ENCODE peak calls at places on chromosomes 4 and X, in seven cellular contexts. E is Peyer's patch, I is activated B cell treated with CpG ODN at 0.5 μM for 24 hours, T is WERI-Rb-1, W is kidney, M is omental fat pad, H is OCI-LY7. Z is an unnamed sample.

GRCh38 chr4:21083413-21083812 is 383.2 kb downstream of the PACRGL start:
- DNase-seq in E (no peak), I (no peak), T (no peak), H (no peak), M (no peak), W (no peak), Z (no peak)

GRCh38 chr4:94757192-94758140 is at the start of gene BMPR1B:
- DNase-seq in E (no peak), I (no peak), T (peak; percentile 69), H (no peak), M (no peak), W (peak; percentile 76), Z (peak; percentile 25)

GRCh38 chr4:182062458-182062857 is 180.7 kb upstream of the TENM3 start:
- DNase-seq in T (no peak), H (no peak), M (no peak), W (no peak), I (no peak), E (no peak), Z (no peak)

GRCh38 chrX:154012336-154012991 is 7.2 kb downstream of the IRAK1 start:
- DNase-seq in T (no peak), E (no peak), W (peak; percentile 71), I (no peak), M (no peak), H (no peak), Z (no peak)

GRCh38 chr4:185912779-185913178 is 100.8 kb upstream of the SORBS2 start:
- DNase-seq in I (no peak), W (no peak), H (no peak), T (no peak), E (no peak), M (no peak), Z (no peak)

GRCh38 chr4:23680616-23681518 is 209.0 kb downstream of the PPARGC1A start:
- DNase-seq in T (no peak), I (no peak), H (no peak), W (no peak), E (no peak), M (no peak), Z (no peak)

GRCh38 chr4:118741456-118741855 is 56.3 kb downstream of the METTL14 start:
- DNase-seq in H (no peak), W (no peak), M (no peak), T (no peak), I (no peak), E (no peak), Z (no peak)

GRCh38 chrX:727738-728621 is 97.4 kb downstream of the SHOX start:
- DNase-seq in H (no peak), M (no peak), W (no peak), T (no peak), I (no peak), E (no peak), Z (no peak)

GRCh38 chr4:97892596-97893266 is 250.5 kb downstream of the STPG2 start:
- DNase-seq in M (no peak), I (no peak), T (no peak), H (no peak), E (no peak), W (no peak), Z (no peak)

GRCh38 chrX:153861733-153862300 is 24.2 kb downstream of the L1CAM start:
- DNase-seq in H (no peak), T (peak; percentile 74), E (no peak), I (no peak), W (no peak), M (no peak), Z (no peak)

GRCh38 chrX:48573690-48574269 is 504 bp upstream of the RBM3 start:
- DNase-seq in E (peak; percentile 53), M (no peak), W (peak; percentile 83), T (no peak), I (no peak), H (no peak), Z (no peak)

GRCh38 chrX:47283015-47283771 is 50.4 kb downstream of the USP11 start:
- DNase-seq in T (no peak), W (peak; percentile 77), I (no peak), H (no peak), M (no peak), E (no peak), Z (peak; percentile 48)

GRCh38 chr4:79445371-79445781 is 37.3 kb upstream of the GK2 start:
- DNase-seq in M (no peak), I (no peak), E (no peak), H (no peak), W (no peak), T (peak; percentile 16), Z (no peak)

GRCh38 chr4:73917081-73917501 is 47.9 kb downstream of the CXCL1 start:
- DNase-seq in T (no peak), E (no peak), M (no peak), H (no peak), W (no peak), I (no peak), Z (no peak)

GRCh38 chr4:6498511-6499240 is 26.3 kb upstream of the PPP2R2C start:
- DNase-seq in I (no peak), E (no peak), T (no peak), H (no peak), M (no peak), W (no peak), Z (no peak)

GRCh38 chr4:138164218-138164617 is 77.9 kb downstream of the SLC7A11 start:
- DNase-seq in T (no peak), I (no peak), W (no peak), M (no peak), H (no peak), E (no peak), Z (no peak)

GRCh38 chr4:98421106-98421505 is 159.9 kb downstream of the RAP1GDS1 start:
- DNase-seq in T (no peak), H (no peak), M (no peak), I (no peak), E (no peak), W (no peak), Z (no peak)

GRCh38 chrX:11470231-11470630 is 177.0 kb downstream of the AMELX start:
- DNase-seq in W (no peak), I (no peak), M (no peak), T (no peak), E (no peak), H (no peak), Z (no peak)

GRCh38 chr4:998096-998691 is 5.0 kb upstream of the SLC26A1 start:
- DNase-seq in M (no peak), T (no peak), H (no peak), I (peak; percentile 18), E (no peak), W (peak; percentile 64), Z (no peak)

GRCh38 chr4:175531405-175532091 is 280.5 kb downstream of the GPM6A start:
- DNase-seq in M (no peak), W (no peak), T (no peak), I (no peak), H (no peak), E (no peak), Z (no peak)

GRCh38 chr4:128358231-128358902 is 70.8 kb upstream of the PGRMC2 start:
- DNase-seq in T (no peak), H (no peak), I (no peak), M (no peak), W (no peak), E (no peak), Z (no peak)

GRCh38 chrX:70455366-70456202 is 10.9 kb downstream of the DLG3 start:
- DNase-seq in W (no peak), T (peak; percentile 20), E (peak; percentile 66), I (no peak), H (no peak), M (no peak), Z (no peak)

GRCh38 chr4:160136021-160136420 is 1033.1 kb downstream of the RAPGEF2 start:
- DNase-seq in M (no peak), I (no peak), W (no peak), T (no peak), H (no peak), E (no peak), Z (no peak)

GRCh38 chr4:108181704-108182103 is 13.0 kb upstream of the LEF1 start:
- DNase-seq in E (no peak), I (no peak), H (peak; percentile 59), W (no peak), T (peak; percentile 22), M (no peak), Z (no peak)
- TF ChIP-seq CTCF in E (no peak), I (no peak), H (peak; percentile 66), W (no peak), T (peak; percentile 44), M (no peak), Z (peak; percentile 47)

DNA sequence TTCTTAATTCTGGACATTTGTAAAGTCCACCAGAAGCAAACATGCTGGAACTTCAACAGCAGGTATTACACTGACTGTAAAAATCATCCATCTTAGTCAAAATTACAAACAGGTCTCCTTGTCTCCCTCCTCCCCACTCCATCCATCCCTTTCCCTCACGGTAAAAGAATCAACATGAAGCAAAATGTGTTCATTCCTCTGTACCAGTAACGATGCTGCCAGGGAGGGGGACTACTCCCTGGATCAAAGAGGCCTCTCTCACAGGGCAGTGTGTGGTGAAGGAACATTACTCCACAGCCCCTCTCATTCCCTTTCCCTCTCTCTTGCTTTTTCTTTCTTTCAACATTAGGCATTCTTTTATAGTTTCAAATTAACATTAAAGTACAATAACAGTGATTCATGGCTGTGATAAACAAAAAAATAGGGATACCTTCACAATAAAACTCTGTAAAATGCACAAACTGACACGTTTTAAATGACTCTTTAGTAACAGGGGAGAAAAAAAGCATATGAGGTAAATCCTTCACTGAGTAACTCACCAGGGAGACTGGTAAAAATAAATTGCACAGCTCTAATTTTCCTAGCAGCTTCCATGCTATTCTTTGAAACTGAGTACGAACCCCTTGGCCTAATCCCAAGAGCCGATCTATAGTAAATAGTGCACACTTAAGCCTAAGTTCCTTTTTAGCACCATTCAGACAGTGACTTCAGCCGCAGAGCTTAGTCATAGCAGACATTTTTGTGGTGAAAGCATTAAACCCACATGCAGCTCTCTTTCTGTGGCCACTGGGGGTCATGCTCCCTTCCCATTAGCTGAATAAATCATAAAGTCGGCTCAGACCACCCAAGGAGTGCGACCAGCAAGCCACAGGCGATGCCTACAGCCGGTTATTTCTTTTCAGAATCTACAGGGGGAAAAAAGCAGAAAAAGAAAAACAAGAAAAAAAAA is 215.6 kb upstream of the GYPA start:
- DNase-seq in E (no peak), I (no peak), H (peak; percentile 7), T (peak; percentile 59), M (no peak), W (no peak), Z (peak; percentile 15)
- TF ChIP-seq CTCF in E (no peak), I (no peak), H (peak; percentile 20), T (peak; percentile 58), M (no peak), W (no peak), Z (no peak)

GRCh38 chr4:101187837-101188236 is 159.5 kb downstream of the PPP3CA start:
- DNase-seq in I (no peak), E (no peak), H (peak; percentile 9), M (no peak), W (no peak), T (no peak), Z (no peak)
- TF ChIP-seq CTCF in I (no peak), E (peak; percentile 48), H (peak; percentile 67), M (no peak), W (no peak), T (no peak), Z (no peak)

DNA sequence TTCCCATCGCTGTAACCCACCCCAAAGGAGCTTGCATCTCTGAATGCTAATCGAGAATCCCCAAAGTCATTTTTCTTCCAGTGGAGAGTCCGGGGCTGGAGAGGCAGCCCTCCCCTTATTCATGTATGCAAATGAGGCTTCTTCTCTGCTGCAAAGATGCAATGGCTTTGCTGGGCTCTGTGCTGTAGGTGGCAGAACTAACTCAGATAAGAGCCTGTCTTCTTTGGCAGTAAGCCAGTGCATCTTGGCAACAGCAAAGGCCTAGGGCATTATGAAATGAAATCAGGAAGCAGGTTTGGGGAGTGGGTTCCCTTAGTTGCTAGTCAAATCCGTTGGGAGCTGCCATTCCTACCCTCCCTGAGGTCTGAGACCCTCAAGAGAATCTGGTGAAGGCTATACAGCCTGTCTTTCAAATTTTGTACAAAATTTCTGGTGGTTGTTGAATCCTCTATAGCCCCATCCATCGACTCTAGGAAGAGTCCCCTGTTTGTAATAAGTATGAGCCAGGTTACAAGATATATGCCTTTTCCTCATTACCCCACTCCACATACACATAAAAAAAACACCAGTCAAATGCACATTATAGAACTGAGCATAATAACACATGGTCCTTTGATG is 290.6 kb upstream of the TAPT1 start:
- DNase-seq in M (no peak), T (peak; percentile 34), H (no peak), E (no peak), I (no peak), W (peak; percentile 44), Z (no peak)
- TF ChIP-seq CTCF in M (no peak), T (peak; percentile 65), H (no peak), E (no peak), I (no peak), W (peak; percentile 21), Z (no peak)